ENCODE peak calls at places on chromosomes 6 and 20, in five cellular contexts. One of them, this sample, is unnamed.

GRCh38 chr20:56826971-56827645 is 198.0 kb downstream of the TFAP2C start:
- DNase-seq in breast epithelium: no peak
- DNase-seq in hepatocyte: peak; percentile 52
- DNase-seq in left ventricle myocardium inferior: no peak
- DNase-seq in psoas muscle: peak; percentile 24
- DNase-seq in this sample: no peak

GRCh38 chr20:51385941-51386530 is 156.5 kb downstream of the NFATC2 start:
- DNase-seq in hepatocyte: no peak
- DNase-seq in breast epithelium: no peak
- DNase-seq in psoas muscle: no peak
- DNase-seq in left ventricle myocardium inferior: no peak
- DNase-seq in this sample: no peak

GRCh38 chr6:29813809-29814208 is 13.8 kb upstream of the HLA-G start:
- DNase-seq in hepatocyte: no peak
- DNase-seq in breast epithelium: no peak
- DNase-seq in left ventricle myocardium inferior: no peak
- DNase-seq in psoas muscle: no peak
- DNase-seq in this sample: no peak

GRCh38 chr6:1611572-1612385 is 2.1 kb downstream of the FOXC1 start:
- DNase-seq in breast epithelium: no peak
- DNase-seq in hepatocyte: no peak
- DNase-seq in left ventricle myocardium inferior: no peak
- DNase-seq in psoas muscle: no peak
- DNase-seq in this sample: no peak

GRCh38 chr6:125611573-125612399 is 137.6 kb upstream of the HEY2 start:
- DNase-seq in left ventricle myocardium inferior: no peak
- DNase-seq in psoas muscle: no peak
- DNase-seq in hepatocyte: no peak
- DNase-seq in breast epithelium: no peak
- DNase-seq in this sample: no peak

GRCh38 chr20:10221022-10221421 is 2.4 kb downstream of the SNAP25 start:
- DNase-seq in psoas muscle: no peak
- DNase-seq in left ventricle myocardium inferior: no peak
- DNase-seq in breast epithelium: no peak
- DNase-seq in hepatocyte: no peak
- DNase-seq in this sample: no peak

GRCh38 chr20:48463096-48463710 is 364.6 kb downstream of the PREX1 start:
- DNase-seq in breast epithelium: no peak
- DNase-seq in psoas muscle: no peak
- DNase-seq in hepatocyte: no peak
- DNase-seq in left ventricle myocardium inferior: no peak
- DNase-seq in this sample: no peak

GRCh38 chr6:25173951-25174474 is 105.2 kb upstream of the CARMIL1 start:
- DNase-seq in hepatocyte: peak; percentile 68
- DNase-seq in breast epithelium: no peak
- DNase-seq in left ventricle myocardium inferior: no peak
- DNase-seq in psoas muscle: no peak
- DNase-seq in this sample: no peak

GRCh38 chr20:47620808-47621805 is 119.4 kb downstream of the NCOA3 start:
- DNase-seq in left ventricle myocardium inferior: no peak
- DNase-seq in hepatocyte: peak; percentile 69
- DNase-seq in breast epithelium: no peak
- DNase-seq in psoas muscle: no peak
- DNase-seq in this sample: no peak

GRCh38 chr6:69988458-69989126 is 122.2 kb downstream of the COL19A1 start:
- DNase-seq in left ventricle myocardium inferior: no peak
- DNase-seq in hepatocyte: no peak
- DNase-seq in breast epithelium: no peak
- DNase-seq in psoas muscle: no peak
- DNase-seq in this sample: no peak

GRCh38 chr6:25060522-25060921 is 124.8 kb upstream of the RIPOR2 start:
- DNase-seq in psoas muscle: no peak
- DNase-seq in left ventricle myocardium inferior: no peak
- DNase-seq in breast epithelium: no peak
- DNase-seq in hepatocyte: no peak
- DNase-seq in this sample: no peak

GRCh38 chr6:46964716-46965519 is 43.2 kb upstream of the ADGRF5 start:
- DNase-seq in psoas muscle: no peak
- DNase-seq in hepatocyte: no peak
- DNase-seq in breast epithelium: no peak
- DNase-seq in left ventricle myocardium inferior: no peak
- DNase-seq in this sample: no peak

GRCh38 chr6:26553264-26553738 is 15.1 kb downstream of the HMGN4 start:
- DNase-seq in breast epithelium: no peak
- DNase-seq in psoas muscle: peak; percentile 58
- DNase-seq in left ventricle myocardium inferior: peak; percentile 56
- DNase-seq in hepatocyte: peak; percentile 86
- DNase-seq in this sample: peak; percentile 71

GRCh38 chr20:32484221-32485125 is 100.7 kb downstream of the NOL4L start:
- DNase-seq in hepatocyte: peak; percentile 77
- DNase-seq in left ventricle myocardium inferior: peak; percentile 36
- DNase-seq in psoas muscle: peak; percentile 42
- DNase-seq in breast epithelium: no peak
- DNase-seq in this sample: no peak

GRCh38 chr6:72952808-72953630 is 272.3 kb downstream of the KHDC1L start:
- DNase-seq in left ventricle myocardium inferior: no peak
- DNase-seq in breast epithelium: no peak
- DNase-seq in hepatocyte: no peak
- DNase-seq in psoas muscle: no peak
- DNase-seq in this sample: no peak

GRCh38 chr20:25204550-25205276 is 9.2 kb downstream of the ENTPD6 start:
- DNase-seq in breast epithelium: no peak
- DNase-seq in left ventricle myocardium inferior: no peak
- DNase-seq in psoas muscle: no peak
- DNase-seq in hepatocyte: no peak
- DNase-seq in this sample: no peak

GRCh38 chr20:22216984-22217383 is 367.4 kb downstream of the FOXA2 start:
- DNase-seq in breast epithelium: no peak
- DNase-seq in psoas muscle: no peak
- DNase-seq in left ventricle myocardium inferior: no peak
- DNase-seq in hepatocyte: no peak
- DNase-seq in this sample: no peak
- H3K27me3 ChIP-seq in breast epithelium: peaks cover 23% of the 10 kb centered on the region
- H3K27me3 ChIP-seq in psoas muscle: peaks cover under 1% of the 10 kb centered on the region
- H3K27me3 ChIP-seq in left ventricle myocardium inferior: peaks cover 16% of the 10 kb centered on the region
- H3K27me3 ChIP-seq in hepatocyte: peaks cover 9% of the 10 kb centered on the region
- H3K27me3 ChIP-seq in this sample: no peaks in the 10 kb centered on the region

DNA sequence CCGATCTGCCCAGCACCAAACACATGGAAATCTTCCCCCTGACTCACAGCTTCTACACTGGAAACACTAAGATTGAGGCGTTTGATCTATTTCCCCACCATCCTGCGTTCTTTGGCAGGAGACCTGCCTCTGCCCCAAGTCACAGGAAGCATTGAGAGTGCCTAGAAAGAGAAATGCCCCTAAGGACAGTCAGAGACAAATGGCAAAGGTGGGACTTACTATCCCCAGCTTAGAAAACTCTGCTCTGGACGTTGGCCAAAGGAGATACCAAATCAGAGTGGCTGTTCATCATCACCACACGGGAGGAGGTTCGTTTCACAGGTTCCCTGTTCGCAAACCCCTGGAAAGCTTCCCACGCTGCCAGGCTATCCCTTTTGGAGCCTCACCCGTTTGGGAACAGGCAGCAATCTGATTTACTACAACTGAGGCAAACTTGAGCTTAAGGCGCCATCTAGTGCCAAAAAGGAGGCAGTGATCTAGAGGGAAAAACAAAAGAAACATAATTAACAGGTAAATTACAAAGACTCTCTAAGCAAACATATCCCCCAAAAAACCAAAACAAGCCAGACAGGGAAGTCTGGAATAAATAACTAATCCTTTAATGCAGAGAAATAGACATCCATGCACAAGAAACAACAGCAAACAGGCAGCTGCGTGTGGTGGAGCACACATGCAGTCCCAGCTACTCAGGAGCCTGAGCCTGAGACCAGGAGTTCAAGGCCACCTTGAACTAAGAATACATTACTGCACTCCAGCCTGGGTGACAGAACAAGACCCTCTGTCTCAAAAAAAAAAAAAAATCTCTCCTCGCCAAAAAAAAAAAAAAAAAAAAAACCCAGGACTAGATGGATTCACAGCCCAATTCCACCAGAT is 48.4 kb upstream of the SRSF6 start:
- DNase-seq in hepatocyte: peak; percentile 35
- DNase-seq in breast epithelium: no peak
- DNase-seq in left ventricle myocardium inferior: no peak
- DNase-seq in psoas muscle: no peak
- DNase-seq in this sample: no peak
- TF ChIP-seq CTCF in hepatocyte: peak; percentile 57
- TF ChIP-seq CTCF in breast epithelium: peak; percentile 11
- TF ChIP-seq CTCF in left ventricle myocardium inferior: peak; percentile 49
- TF ChIP-seq CTCF in psoas muscle: peak; percentile 30
- TF ChIP-seq CTCF in this sample: peak; percentile 23

DNA sequence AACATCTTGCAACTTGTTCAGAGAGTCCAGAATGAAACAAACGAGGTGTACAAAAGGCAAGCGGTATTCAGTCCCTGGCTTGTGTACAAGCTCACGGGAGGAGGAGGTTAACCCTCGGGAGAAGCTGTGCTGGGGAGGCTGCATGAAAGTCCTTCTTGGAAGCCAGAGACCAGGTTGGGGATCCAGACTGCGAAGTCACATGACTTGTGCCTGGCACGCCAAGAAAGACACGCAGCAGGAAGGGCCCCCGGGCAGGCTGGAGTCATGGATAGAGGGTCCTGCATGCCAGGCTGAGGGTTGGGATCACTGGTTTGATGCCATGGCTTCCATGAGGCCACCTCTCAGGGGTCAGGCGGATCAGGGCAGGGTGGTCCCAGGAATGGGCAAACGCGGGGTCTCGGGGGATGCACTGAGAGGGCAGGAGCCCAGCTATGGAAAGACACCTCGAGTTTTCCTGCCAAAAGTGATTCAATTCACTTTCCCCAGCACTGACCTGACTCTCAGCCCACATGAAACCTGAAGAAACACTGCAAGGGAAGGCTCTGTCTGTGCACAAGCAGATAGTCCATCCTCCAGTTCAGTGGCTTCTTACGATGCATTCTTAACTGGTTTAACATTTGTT is 79.4 kb downstream of the DLL1 start:
- DNase-seq in breast epithelium: no peak
- DNase-seq in left ventricle myocardium inferior: no peak
- DNase-seq in hepatocyte: no peak
- DNase-seq in psoas muscle: no peak
- DNase-seq in this sample: peak; percentile 31
- H3K27ac ChIP-seq in breast epithelium: no peak overlapping the region
- H3K27ac ChIP-seq in left ventricle myocardium inferior: no peak overlapping the region
- H3K27ac ChIP-seq in hepatocyte: no peak overlapping the region
- H3K27ac ChIP-seq in psoas muscle: no peak overlapping the region
- H3K27ac ChIP-seq in this sample: no peak overlapping the region

GRCh38 chr20:43934833-43935232 is 20.2 kb downstream of the TOX2 start:
- DNase-seq in left ventricle myocardium inferior: no peak
- DNase-seq in psoas muscle: no peak
- DNase-seq in hepatocyte: no peak
- DNase-seq in breast epithelium: no peak
- DNase-seq in this sample: no peak
- H3K27me3 ChIP-seq in left ventricle myocardium inferior: peaks cover 65% of the 10 kb centered on the region
- H3K27me3 ChIP-seq in psoas muscle: no peaks in the 10 kb centered on the region
- H3K27me3 ChIP-seq in hepatocyte: no peaks in the 10 kb centered on the region
- H3K27me3 ChIP-seq in breast epithelium: peaks cover 6% of the 10 kb centered on the region
- H3K27me3 ChIP-seq in this sample: no peaks in the 10 kb centered on the region

GRCh38 chr6:153553627-153554026 is 422.5 kb upstream of the RGS17 start:
- DNase-seq in hepatocyte: peak; percentile 23
- DNase-seq in psoas muscle: no peak
- DNase-seq in left ventricle myocardium inferior: no peak
- DNase-seq in breast epithelium: no peak
- DNase-seq in this sample: no peak
- TF ChIP-seq CTCF in hepatocyte: peak; percentile 35
- TF ChIP-seq CTCF in psoas muscle: no peak
- TF ChIP-seq CTCF in left ventricle myocardium inferior: peak; percentile 19
- TF ChIP-seq CTCF in breast epithelium: no peak
- TF ChIP-seq CTCF in this sample: no peak

GRCh38 chr6:106098383-106099234 is 12.5 kb downstream of the PRDM1 start:
- DNase-seq in psoas muscle: no peak
- DNase-seq in left ventricle myocardium inferior: no peak
- DNase-seq in breast epithelium: no peak
- DNase-seq in hepatocyte: peak; percentile 66
- DNase-seq in this sample: peak; percentile 72

GRCh38 chr6:106100755-106101154 is 14.6 kb downstream of the PRDM1 start:
- DNase-seq in left ventricle myocardium inferior: no peak
- DNase-seq in hepatocyte: no peak
- DNase-seq in psoas muscle: no peak
- DNase-seq in breast epithelium: no peak
- DNase-seq in this sample: no peak

GRCh38 chr6:106099235-106099537 is 13.1 kb downstream of the PRDM1 start:
- DNase-seq in left ventricle myocardium inferior: no peak
- DNase-seq in hepatocyte: no peak
- DNase-seq in psoas muscle: no peak
- DNase-seq in breast epithelium: no peak
- DNase-seq in this sample: no peak

GRCh38 chr6:106094964-106095335 is 8.8 kb downstream of the PRDM1 start:
- DNase-seq in hepatocyte: no peak
- DNase-seq in breast epithelium: no peak
- DNase-seq in left ventricle myocardium inferior: no peak
- DNase-seq in psoas muscle: no peak
- DNase-seq in this sample: no peak

GRCh38 chr6:106097368-106098231 is 11.5 kb downstream of the PRDM1 start:
- DNase-seq in hepatocyte: no peak
- DNase-seq in psoas muscle: no peak
- DNase-seq in breast epithelium: no peak
- DNase-seq in left ventricle myocardium inferior: no peak
- DNase-seq in this sample: no peak
- H3K27ac ChIP-seq in hepatocyte: peak overlapping the region; percentile 85
- H3K27ac ChIP-seq in psoas muscle: peak overlapping the region; percentile 64
- H3K27ac ChIP-seq in breast epithelium: peak overlapping the region; percentile 81
- H3K27ac ChIP-seq in left ventricle myocardium inferior: peak overlapping the region; percentile 78
- H3K27ac ChIP-seq in this sample: peak overlapping the region; percentile 70